ENCODE peak calls at places on chromosome 2, in nine cellular contexts. One of them, this sample, is unnamed.
A peak's percentile ranks its signal among the peaks of the same experiment; 100 is the strongest.

GRCh38 chr2:43218550-43219382 is 7.6 kb downstream of the ZFP36L2 start:
- DNase-seq in skeletal muscle cell: no peak
- DNase-seq in naive thymus-derived CD4-positive, alpha-beta T cell: peak; percentile 92
- DNase-seq in AG09309: no peak
- DNase-seq in thoracic aorta: no peak
- DNase-seq in CD8-positive, alpha-beta memory T cell: peak; percentile 92
- DNase-seq in endothelial cell of umbilical vein: peak; percentile 53
- DNase-seq in foreskin fibroblast: peak; percentile 57
- DNase-seq in HAP-1: no peak
- DNase-seq in this sample: peak; percentile 79

GRCh38 chr2:7133521-7133920 is 216.3 kb downstream of the RNF144A start:
- DNase-seq in thoracic aorta: no peak
- DNase-seq in foreskin fibroblast: no peak
- DNase-seq in AG09309: no peak
- DNase-seq in HAP-1: no peak
- DNase-seq in CD8-positive, alpha-beta memory T cell: no peak
- DNase-seq in skeletal muscle cell: no peak
- DNase-seq in naive thymus-derived CD4-positive, alpha-beta T cell: no peak
- DNase-seq in endothelial cell of umbilical vein: no peak
- DNase-seq in this sample: no peak

GRCh38 chr2:69509011-69509749 is 71.9 kb upstream of the NFU1 start:
- DNase-seq in CD8-positive, alpha-beta memory T cell: no peak
- DNase-seq in HAP-1: no peak
- DNase-seq in skeletal muscle cell: peak; percentile 16
- DNase-seq in AG09309: no peak
- DNase-seq in endothelial cell of umbilical vein: no peak
- DNase-seq in thoracic aorta: no peak
- DNase-seq in foreskin fibroblast: peak; percentile 51
- DNase-seq in naive thymus-derived CD4-positive, alpha-beta T cell: no peak
- DNase-seq in this sample: no peak

GRCh38 chr2:199459286-199460100 is 1.8 kb upstream of the SATB2 start:
- DNase-seq in thoracic aorta: no peak
- DNase-seq in AG09309: peak; percentile 79
- DNase-seq in foreskin fibroblast: peak; percentile 97
- DNase-seq in endothelial cell of umbilical vein: peak; percentile 93
- DNase-seq in naive thymus-derived CD4-positive, alpha-beta T cell: peak; percentile 59
- DNase-seq in CD8-positive, alpha-beta memory T cell: peak; percentile 34
- DNase-seq in skeletal muscle cell: peak; percentile 89
- DNase-seq in HAP-1: peak; percentile 82
- DNase-seq in this sample: peak; percentile 84

GRCh38 chr2:240615830-240616547 is 9.3 kb upstream of the GPR35 start:
- DNase-seq in AG09309: no peak
- DNase-seq in foreskin fibroblast: no peak
- DNase-seq in naive thymus-derived CD4-positive, alpha-beta T cell: no peak
- DNase-seq in thoracic aorta: no peak
- DNase-seq in endothelial cell of umbilical vein: no peak
- DNase-seq in CD8-positive, alpha-beta memory T cell: no peak
- DNase-seq in HAP-1: no peak
- DNase-seq in skeletal muscle cell: no peak
- DNase-seq in this sample: no peak

GRCh38 chr2:126739093-126739492 is 83.1 kb downstream of the GYPC start:
- DNase-seq in endothelial cell of umbilical vein: no peak
- DNase-seq in AG09309: no peak
- DNase-seq in CD8-positive, alpha-beta memory T cell: no peak
- DNase-seq in skeletal muscle cell: no peak
- DNase-seq in thoracic aorta: no peak
- DNase-seq in naive thymus-derived CD4-positive, alpha-beta T cell: no peak
- DNase-seq in foreskin fibroblast: no peak
- DNase-seq in HAP-1: no peak
- DNase-seq in this sample: no peak

GRCh38 chr2:152861349-152861942 is 143.0 kb downstream of the ARL6IP6 start:
- DNase-seq in naive thymus-derived CD4-positive, alpha-beta T cell: no peak
- DNase-seq in foreskin fibroblast: peak; percentile 1
- DNase-seq in endothelial cell of umbilical vein: peak; percentile 30
- DNase-seq in HAP-1: peak; percentile 32
- DNase-seq in AG09309: no peak
- DNase-seq in skeletal muscle cell: no peak
- DNase-seq in CD8-positive, alpha-beta memory T cell: no peak
- DNase-seq in thoracic aorta: no peak
- DNase-seq in this sample: peak; percentile 22

GRCh38 chr2:140679752-140680151 is 1451.1 kb downstream of the LRP1B start:
- DNase-seq in AG09309: no peak
- DNase-seq in HAP-1: no peak
- DNase-seq in thoracic aorta: no peak
- DNase-seq in skeletal muscle cell: no peak
- DNase-seq in CD8-positive, alpha-beta memory T cell: no peak
- DNase-seq in naive thymus-derived CD4-positive, alpha-beta T cell: no peak
- DNase-seq in foreskin fibroblast: no peak
- DNase-seq in endothelial cell of umbilical vein: no peak
- DNase-seq in this sample: no peak

GRCh38 chr2:134843968-134844367 is 5.6 kb downstream of the ACMSD start:
- DNase-seq in endothelial cell of umbilical vein: no peak
- DNase-seq in thoracic aorta: no peak
- DNase-seq in AG09309: no peak
- DNase-seq in foreskin fibroblast: no peak
- DNase-seq in skeletal muscle cell: no peak
- DNase-seq in HAP-1: no peak
- DNase-seq in CD8-positive, alpha-beta memory T cell: no peak
- DNase-seq in naive thymus-derived CD4-positive, alpha-beta T cell: no peak
- DNase-seq in this sample: no peak

GRCh38 chr2:85725451-85725850 is 28.3 kb upstream of the ATOH8 start:
- DNase-seq in HAP-1: no peak
- DNase-seq in skeletal muscle cell: no peak
- DNase-seq in thoracic aorta: no peak
- DNase-seq in foreskin fibroblast: no peak
- DNase-seq in AG09309: no peak
- DNase-seq in naive thymus-derived CD4-positive, alpha-beta T cell: no peak
- DNase-seq in endothelial cell of umbilical vein: no peak
- DNase-seq in CD8-positive, alpha-beta memory T cell: no peak
- DNase-seq in this sample: no peak

GRCh38 chr2:101509498-101510274 is 34.8 kb upstream of the RFX8 start:
- DNase-seq in HAP-1: no peak
- DNase-seq in thoracic aorta: no peak
- DNase-seq in naive thymus-derived CD4-positive, alpha-beta T cell: no peak
- DNase-seq in CD8-positive, alpha-beta memory T cell: no peak
- DNase-seq in AG09309: no peak
- DNase-seq in skeletal muscle cell: peak; percentile 37
- DNase-seq in foreskin fibroblast: peak; percentile 53
- DNase-seq in endothelial cell of umbilical vein: no peak
- DNase-seq in this sample: no peak

GRCh38 chr2:238657132-238658053 is 190.5 kb upstream of the TWIST2 start:
- DNase-seq in foreskin fibroblast: peak; percentile 72
- DNase-seq in skeletal muscle cell: no peak
- DNase-seq in thoracic aorta: no peak
- DNase-seq in endothelial cell of umbilical vein: no peak
- DNase-seq in CD8-positive, alpha-beta memory T cell: no peak
- DNase-seq in naive thymus-derived CD4-positive, alpha-beta T cell: no peak
- DNase-seq in AG09309: peak; percentile 25
- DNase-seq in HAP-1: no peak
- DNase-seq in this sample: no peak

GRCh38 chr2:233760043-233760442 is at the start of gene UGT1A1:
- DNase-seq in HAP-1: no peak
- DNase-seq in AG09309: no peak
- DNase-seq in CD8-positive, alpha-beta memory T cell: no peak
- DNase-seq in naive thymus-derived CD4-positive, alpha-beta T cell: no peak
- DNase-seq in skeletal muscle cell: no peak
- DNase-seq in foreskin fibroblast: no peak
- DNase-seq in endothelial cell of umbilical vein: no peak
- DNase-seq in thoracic aorta: no peak
- DNase-seq in this sample: no peak

GRCh38 chr2:233764264-233764663 is 4.2 kb downstream of the UGT1A1 start:
- DNase-seq in thoracic aorta: no peak
- DNase-seq in CD8-positive, alpha-beta memory T cell: no peak
- DNase-seq in skeletal muscle cell: peak; percentile 5
- DNase-seq in AG09309: peak; percentile 48
- DNase-seq in endothelial cell of umbilical vein: no peak
- DNase-seq in foreskin fibroblast: peak; percentile 42
- DNase-seq in naive thymus-derived CD4-positive, alpha-beta T cell: no peak
- DNase-seq in HAP-1: no peak
- DNase-seq in this sample: no peak

GRCh38 chr2:233758168-233758567 is 1.9 kb upstream of the UGT1A1 start:
- DNase-seq in skeletal muscle cell: no peak
- DNase-seq in HAP-1: no peak
- DNase-seq in foreskin fibroblast: no peak
- DNase-seq in endothelial cell of umbilical vein: no peak
- DNase-seq in naive thymus-derived CD4-positive, alpha-beta T cell: no peak
- DNase-seq in AG09309: no peak
- DNase-seq in CD8-positive, alpha-beta memory T cell: no peak
- DNase-seq in thoracic aorta: no peak
- DNase-seq in this sample: no peak

GRCh38 chr2:233758849-233759248 is 1.2 kb upstream of the UGT1A1 start:
- DNase-seq in AG09309: no peak
- DNase-seq in endothelial cell of umbilical vein: no peak
- DNase-seq in thoracic aorta: no peak
- DNase-seq in HAP-1: no peak
- DNase-seq in CD8-positive, alpha-beta memory T cell: no peak
- DNase-seq in foreskin fibroblast: no peak
- DNase-seq in naive thymus-derived CD4-positive, alpha-beta T cell: no peak
- DNase-seq in skeletal muscle cell: no peak
- DNase-seq in this sample: no peak

GRCh38 chr2:233761040-233761769 is 1.1 kb downstream of the UGT1A1 start:
- DNase-seq in skeletal muscle cell: no peak
- DNase-seq in CD8-positive, alpha-beta memory T cell: no peak
- DNase-seq in endothelial cell of umbilical vein: no peak
- DNase-seq in naive thymus-derived CD4-positive, alpha-beta T cell: no peak
- DNase-seq in foreskin fibroblast: no peak
- DNase-seq in HAP-1: no peak
- DNase-seq in thoracic aorta: no peak
- DNase-seq in AG09309: no peak
- DNase-seq in this sample: no peak
- H3K4me3 ChIP-seq in skeletal muscle cell: no peak overlapping the region
- H3K4me3 ChIP-seq in CD8-positive, alpha-beta memory T cell: no peak overlapping the region
- H3K4me3 ChIP-seq in endothelial cell of umbilical vein: no peak overlapping the region
- H3K4me3 ChIP-seq in naive thymus-derived CD4-positive, alpha-beta T cell: no peak overlapping the region
- H3K4me3 ChIP-seq in foreskin fibroblast: no peak overlapping the region
- H3K4me3 ChIP-seq in HAP-1: no peak overlapping the region
- H3K4me3 ChIP-seq in thoracic aorta: no peak overlapping the region
- H3K4me3 ChIP-seq in AG09309: no peak overlapping the region
- H3K4me3 ChIP-seq in this sample: no peak overlapping the region

DNA sequence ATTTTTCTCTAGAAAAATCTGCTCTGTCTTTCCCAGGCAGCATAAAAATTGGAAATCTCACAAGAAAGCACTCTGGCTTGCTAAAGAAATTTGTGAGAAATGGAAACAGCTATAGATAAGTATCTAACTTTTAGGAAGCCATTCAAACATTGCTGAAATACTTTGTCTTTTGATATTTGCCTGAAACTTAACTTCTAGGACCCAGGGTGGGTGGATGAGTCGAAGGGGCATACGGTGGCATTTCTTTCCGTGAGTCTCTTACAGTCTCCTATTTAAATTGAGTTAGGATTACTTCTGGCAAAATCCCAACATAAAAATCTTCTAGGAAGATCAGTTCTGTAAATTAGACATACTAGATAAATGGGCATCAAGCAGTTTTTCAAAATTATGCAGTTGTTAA is 523 bp upstream of the COL3A1 start:
- DNase-seq in foreskin fibroblast: peak; percentile 22
- DNase-seq in HAP-1: no peak
- DNase-seq in CD8-positive, alpha-beta memory T cell: no peak
- DNase-seq in naive thymus-derived CD4-positive, alpha-beta T cell: no peak
- DNase-seq in endothelial cell of umbilical vein: peak; percentile 26
- DNase-seq in AG09309: no peak
- DNase-seq in skeletal muscle cell: no peak
- DNase-seq in thoracic aorta: no peak
- DNase-seq in this sample: no peak
- H3K4me3 ChIP-seq in foreskin fibroblast: peak overlapping the region; percentile 63
- H3K4me3 ChIP-seq in HAP-1: no peak overlapping the region
- H3K4me3 ChIP-seq in CD8-positive, alpha-beta memory T cell: no peak overlapping the region
- H3K4me3 ChIP-seq in naive thymus-derived CD4-positive, alpha-beta T cell: no peak overlapping the region
- H3K4me3 ChIP-seq in endothelial cell of umbilical vein: no peak overlapping the region
- H3K4me3 ChIP-seq in AG09309: peak overlapping the region; percentile 64
- H3K4me3 ChIP-seq in skeletal muscle cell: peak overlapping the region; percentile 56
- H3K4me3 ChIP-seq in thoracic aorta: peak overlapping the region; percentile 78
- H3K4me3 ChIP-seq in this sample: no peak overlapping the region

GRCh38 chr2:190947711-190948251 is 66.2 kb downstream of the STAT1 start:
- DNase-seq in CD8-positive, alpha-beta memory T cell: peak; percentile 44
- DNase-seq in skeletal muscle cell: peak; percentile 41
- DNase-seq in HAP-1: no peak
- DNase-seq in endothelial cell of umbilical vein: peak; percentile 93
- DNase-seq in thoracic aorta: no peak
- DNase-seq in naive thymus-derived CD4-positive, alpha-beta T cell: peak; percentile 80
- DNase-seq in foreskin fibroblast: peak; percentile 68
- DNase-seq in AG09309: no peak
- DNase-seq in this sample: peak; percentile 84

GRCh38 chr2:190953257-190953656 is 60.7 kb downstream of the STAT1 start:
- DNase-seq in skeletal muscle cell: no peak
- DNase-seq in naive thymus-derived CD4-positive, alpha-beta T cell: no peak
- DNase-seq in endothelial cell of umbilical vein: no peak
- DNase-seq in CD8-positive, alpha-beta memory T cell: no peak
- DNase-seq in thoracic aorta: no peak
- DNase-seq in AG09309: no peak
- DNase-seq in HAP-1: no peak
- DNase-seq in foreskin fibroblast: no peak
- DNase-seq in this sample: no peak

GRCh38 chr2:190947139-190947538 is 66.5 kb downstream of the GLS start:
- DNase-seq in endothelial cell of umbilical vein: peak; percentile 95
- DNase-seq in HAP-1: peak; percentile 44
- DNase-seq in skeletal muscle cell: no peak
- DNase-seq in naive thymus-derived CD4-positive, alpha-beta T cell: peak; percentile 40
- DNase-seq in thoracic aorta: no peak
- DNase-seq in AG09309: no peak
- DNase-seq in foreskin fibroblast: no peak
- DNase-seq in CD8-positive, alpha-beta memory T cell: no peak
- DNase-seq in this sample: peak; percentile 12

GRCh38 chr2:190950566-190950991 is 63.4 kb downstream of the STAT1 start:
- DNase-seq in HAP-1: no peak
- DNase-seq in AG09309: no peak
- DNase-seq in foreskin fibroblast: no peak
- DNase-seq in thoracic aorta: no peak
- DNase-seq in skeletal muscle cell: no peak
- DNase-seq in endothelial cell of umbilical vein: no peak
- DNase-seq in CD8-positive, alpha-beta memory T cell: no peak
- DNase-seq in naive thymus-derived CD4-positive, alpha-beta T cell: no peak
- DNase-seq in this sample: no peak

GRCh38 chr2:190948671-190949070 is 65.3 kb downstream of the STAT1 start:
- DNase-seq in skeletal muscle cell: no peak
- DNase-seq in thoracic aorta: no peak
- DNase-seq in naive thymus-derived CD4-positive, alpha-beta T cell: no peak
- DNase-seq in endothelial cell of umbilical vein: peak; percentile 51
- DNase-seq in foreskin fibroblast: peak; percentile 36
- DNase-seq in AG09309: no peak
- DNase-seq in CD8-positive, alpha-beta memory T cell: no peak
- DNase-seq in HAP-1: no peak
- DNase-seq in this sample: no peak
- H3K4me3 ChIP-seq in skeletal muscle cell: no peak overlapping the region
- H3K4me3 ChIP-seq in thoracic aorta: no peak overlapping the region
- H3K4me3 ChIP-seq in naive thymus-derived CD4-positive, alpha-beta T cell: no peak overlapping the region
- H3K4me3 ChIP-seq in endothelial cell of umbilical vein: no peak overlapping the region
- H3K4me3 ChIP-seq in foreskin fibroblast: no peak overlapping the region
- H3K4me3 ChIP-seq in AG09309: no peak overlapping the region
- H3K4me3 ChIP-seq in CD8-positive, alpha-beta memory T cell: no peak overlapping the region
- H3K4me3 ChIP-seq in HAP-1: no peak overlapping the region
- H3K4me3 ChIP-seq in this sample: no peak overlapping the region

DNA sequence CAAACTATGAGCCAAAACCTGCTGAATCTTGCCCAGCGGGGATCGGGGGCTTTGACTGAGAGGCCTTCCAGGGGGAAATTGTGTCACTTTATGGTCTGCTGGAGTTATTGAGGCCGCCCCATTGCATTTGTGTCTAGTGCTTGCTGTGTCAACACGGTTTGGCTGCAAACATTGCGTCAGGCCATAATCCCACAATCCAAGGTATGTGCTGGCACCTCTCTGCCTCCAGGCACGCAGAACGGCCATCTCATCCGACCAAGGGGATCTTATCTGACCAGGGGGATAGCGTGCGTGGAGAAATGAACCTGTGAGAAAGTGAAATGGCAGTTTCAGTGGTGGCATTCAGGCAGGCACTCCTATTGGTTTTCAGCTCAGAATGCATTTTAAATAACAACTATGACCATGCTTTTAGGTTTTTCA is 18.1 kb upstream of the LYPD6B start:
- DNase-seq in CD8-positive, alpha-beta memory T cell: no peak
- DNase-seq in thoracic aorta: no peak
- DNase-seq in foreskin fibroblast: no peak
- DNase-seq in AG09309: no peak
- DNase-seq in skeletal muscle cell: no peak
- DNase-seq in HAP-1: no peak
- DNase-seq in endothelial cell of umbilical vein: no peak
- DNase-seq in naive thymus-derived CD4-positive, alpha-beta T cell: no peak
- DNase-seq in this sample: no peak
- H3K4me3 ChIP-seq in CD8-positive, alpha-beta memory T cell: no peak overlapping the region
- H3K4me3 ChIP-seq in thoracic aorta: no peak overlapping the region
- H3K4me3 ChIP-seq in foreskin fibroblast: no peak overlapping the region
- H3K4me3 ChIP-seq in AG09309: no peak overlapping the region
- H3K4me3 ChIP-seq in skeletal muscle cell: no peak overlapping the region
- H3K4me3 ChIP-seq in HAP-1: no peak overlapping the region
- H3K4me3 ChIP-seq in endothelial cell of umbilical vein: no peak overlapping the region
- H3K4me3 ChIP-seq in naive thymus-derived CD4-positive, alpha-beta T cell: no peak overlapping the region
- H3K4me3 ChIP-seq in this sample: no peak overlapping the region

This sample was measured in Jurkat, Clone E6-1.